ENCODE peak calls at places on chromosomes 12 and 14, in six cellular contexts. One of them, this sample, is unnamed.

GRCh38 chr14:44135972-44136371 is 371.1 kb downstream of the FSCB start:
- DNase-seq in CD4-positive, CD25-positive, alpha-beta regulatory T cell: no peak
- DNase-seq in mesenchymal stem cell: no peak
- DNase-seq in stomach: no peak
- DNase-seq in AG10803: no peak
- DNase-seq in naive thymus-derived CD4-positive, alpha-beta T cell: no peak
- DNase-seq in this sample: no peak

GRCh38 chr12:46523863-46524770 is 151.5 kb upstream of the SLC38A2 start:
- DNase-seq in CD4-positive, CD25-positive, alpha-beta regulatory T cell: peak; percentile 53
- DNase-seq in mesenchymal stem cell: peak; percentile 98
- DNase-seq in stomach: no peak
- DNase-seq in AG10803: peak; percentile 91
- DNase-seq in naive thymus-derived CD4-positive, alpha-beta T cell: peak; percentile 76
- DNase-seq in this sample: peak; percentile 84

GRCh38 chr12:104727866-104728449 is 230.1 kb downstream of the SLC41A2 start:
- DNase-seq in CD4-positive, CD25-positive, alpha-beta regulatory T cell: no peak
- DNase-seq in mesenchymal stem cell: no peak
- DNase-seq in stomach: no peak
- DNase-seq in AG10803: no peak
- DNase-seq in naive thymus-derived CD4-positive, alpha-beta T cell: no peak
- DNase-seq in this sample: no peak

GRCh38 chr14:20998674-20999366 is at the start of gene SLC39A2:
- DNase-seq in CD4-positive, CD25-positive, alpha-beta regulatory T cell: no peak
- DNase-seq in mesenchymal stem cell: peak; percentile 57
- DNase-seq in stomach: no peak
- DNase-seq in AG10803: peak; percentile 77
- DNase-seq in naive thymus-derived CD4-positive, alpha-beta T cell: no peak
- DNase-seq in this sample: peak; percentile 92

GRCh38 chr12:125132698-125133400 is 67.6 kb downstream of the AACS start:
- DNase-seq in CD4-positive, CD25-positive, alpha-beta regulatory T cell: no peak
- DNase-seq in mesenchymal stem cell: peak; percentile 22
- DNase-seq in stomach: no peak
- DNase-seq in AG10803: peak; percentile 34
- DNase-seq in naive thymus-derived CD4-positive, alpha-beta T cell: no peak
- DNase-seq in this sample: no peak

GRCh38 chr12:3795096-3795799 is 42.3 kb upstream of the CRACR2A start:
- DNase-seq in CD4-positive, CD25-positive, alpha-beta regulatory T cell: no peak
- DNase-seq in mesenchymal stem cell: no peak
- DNase-seq in stomach: no peak
- DNase-seq in AG10803: no peak
- DNase-seq in naive thymus-derived CD4-positive, alpha-beta T cell: no peak
- DNase-seq in this sample: no peak

GRCh38 chr14:71437870-71438269 is 494.4 kb upstream of the RGS6 start:
- DNase-seq in CD4-positive, CD25-positive, alpha-beta regulatory T cell: peak; percentile 20
- DNase-seq in mesenchymal stem cell: peak; percentile 33
- DNase-seq in stomach: no peak
- DNase-seq in AG10803: no peak
- DNase-seq in naive thymus-derived CD4-positive, alpha-beta T cell: peak; percentile 11
- DNase-seq in this sample: no peak

GRCh38 chr12:25853696-25854095 is 104.8 kb upstream of the RASSF8 start:
- DNase-seq in CD4-positive, CD25-positive, alpha-beta regulatory T cell: no peak
- DNase-seq in mesenchymal stem cell: no peak
- DNase-seq in stomach: no peak
- DNase-seq in AG10803: no peak
- DNase-seq in naive thymus-derived CD4-positive, alpha-beta T cell: no peak
- DNase-seq in this sample: no peak

GRCh38 chr12:39873065-39873464 is 232.8 kb downstream of the SLC2A13 start:
- DNase-seq in CD4-positive, CD25-positive, alpha-beta regulatory T cell: no peak
- DNase-seq in mesenchymal stem cell: no peak
- DNase-seq in stomach: no peak
- DNase-seq in AG10803: no peak
- DNase-seq in naive thymus-derived CD4-positive, alpha-beta T cell: no peak
- DNase-seq in this sample: no peak

GRCh38 chr12:94768398-94769039 is 118.2 kb upstream of the TMCC3 start:
- DNase-seq in CD4-positive, CD25-positive, alpha-beta regulatory T cell: no peak
- DNase-seq in mesenchymal stem cell: no peak
- DNase-seq in stomach: no peak
- DNase-seq in AG10803: no peak
- DNase-seq in naive thymus-derived CD4-positive, alpha-beta T cell: no peak
- DNase-seq in this sample: peak; percentile 20

GRCh38 chr12:33825442-33825841 is 196.9 kb upstream of the ALG10 start:
- DNase-seq in CD4-positive, CD25-positive, alpha-beta regulatory T cell: no peak
- DNase-seq in mesenchymal stem cell: no peak
- DNase-seq in stomach: no peak
- DNase-seq in AG10803: no peak
- DNase-seq in naive thymus-derived CD4-positive, alpha-beta T cell: no peak
- DNase-seq in this sample: peak; percentile 19

GRCh38 chr12:92123780-92124707 is 21.6 kb downstream of the BTG1 start:
- DNase-seq in CD4-positive, CD25-positive, alpha-beta regulatory T cell: no peak
- DNase-seq in mesenchymal stem cell: no peak
- DNase-seq in stomach: no peak
- DNase-seq in AG10803: peak; percentile 31
- DNase-seq in naive thymus-derived CD4-positive, alpha-beta T cell: no peak
- DNase-seq in this sample: peak; percentile 35

GRCh38 chr14:99791476-99792283 is 1.5 kb upstream of the EML1 start:
- DNase-seq in CD4-positive, CD25-positive, alpha-beta regulatory T cell: no peak
- DNase-seq in mesenchymal stem cell: no peak
- DNase-seq in stomach: no peak
- DNase-seq in AG10803: no peak
- DNase-seq in naive thymus-derived CD4-positive, alpha-beta T cell: no peak
- DNase-seq in this sample: no peak

GRCh38 chr12:49923878-49924610 is 20.3 kb upstream of the FAIM2 start:
- DNase-seq in CD4-positive, CD25-positive, alpha-beta regulatory T cell: no peak
- DNase-seq in mesenchymal stem cell: no peak
- DNase-seq in stomach: no peak
- DNase-seq in AG10803: no peak
- DNase-seq in naive thymus-derived CD4-positive, alpha-beta T cell: no peak
- DNase-seq in this sample: no peak

GRCh38 chr12:49921936-49922335 is 18.2 kb upstream of the FAIM2 start:
- DNase-seq in CD4-positive, CD25-positive, alpha-beta regulatory T cell: no peak
- DNase-seq in mesenchymal stem cell: no peak
- DNase-seq in stomach: no peak
- DNase-seq in AG10803: no peak
- DNase-seq in naive thymus-derived CD4-positive, alpha-beta T cell: no peak
- DNase-seq in this sample: no peak

GRCh38 chr12:49922349-49923034 is 18.8 kb upstream of the FAIM2 start:
- DNase-seq in CD4-positive, CD25-positive, alpha-beta regulatory T cell: no peak
- DNase-seq in mesenchymal stem cell: no peak
- DNase-seq in stomach: no peak
- DNase-seq in AG10803: no peak
- DNase-seq in naive thymus-derived CD4-positive, alpha-beta T cell: no peak
- DNase-seq in this sample: no peak

GRCh38 chr12:49924847-49925246 is 21.1 kb upstream of the FAIM2 start:
- DNase-seq in CD4-positive, CD25-positive, alpha-beta regulatory T cell: no peak
- DNase-seq in mesenchymal stem cell: no peak
- DNase-seq in stomach: no peak
- DNase-seq in AG10803: no peak
- DNase-seq in naive thymus-derived CD4-positive, alpha-beta T cell: no peak
- DNase-seq in this sample: no peak

DNA sequence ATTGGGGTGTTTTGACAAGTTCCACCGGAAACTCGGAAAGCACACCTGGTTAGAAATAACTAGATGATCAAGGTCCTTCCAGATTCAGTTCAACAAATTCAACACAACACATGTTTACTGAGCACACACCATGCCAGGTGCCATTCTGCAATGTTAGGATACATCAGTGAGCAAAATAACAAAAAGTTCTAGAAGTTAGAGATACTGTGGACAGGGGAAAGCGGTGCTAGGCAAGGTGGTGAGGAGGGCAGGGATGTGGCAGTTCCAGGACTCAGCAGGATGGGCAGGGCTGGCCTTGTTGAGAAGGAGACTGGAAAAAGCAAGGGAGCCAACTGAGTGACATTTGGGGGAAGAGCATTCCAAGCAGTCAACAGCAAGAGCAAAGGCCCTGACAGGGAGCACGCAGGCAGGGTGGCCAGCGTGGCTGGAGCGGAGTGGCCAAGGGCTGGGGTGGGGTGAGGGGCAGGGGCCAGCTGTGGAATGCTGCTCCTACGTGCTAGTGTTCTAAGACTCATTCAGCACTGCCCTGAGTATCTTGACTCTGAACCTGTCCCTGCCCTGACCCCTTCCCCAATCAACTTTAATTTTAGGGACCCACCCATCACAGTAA is 19.4 kb upstream of the FAIM2 start:
- DNase-seq in CD4-positive, CD25-positive, alpha-beta regulatory T cell: no peak
- DNase-seq in mesenchymal stem cell: no peak
- DNase-seq in stomach: no peak
- DNase-seq in AG10803: no peak
- DNase-seq in naive thymus-derived CD4-positive, alpha-beta T cell: no peak
- DNase-seq in this sample: no peak
- H3K4me3 ChIP-seq in CD4-positive, CD25-positive, alpha-beta regulatory T cell: no peak overlapping the region
- H3K4me3 ChIP-seq in mesenchymal stem cell: no peak overlapping the region
- H3K4me3 ChIP-seq in stomach: no peak overlapping the region
- H3K4me3 ChIP-seq in AG10803: no peak overlapping the region
- H3K4me3 ChIP-seq in naive thymus-derived CD4-positive, alpha-beta T cell: no peak overlapping the region
- H3K4me3 ChIP-seq in this sample: no peak overlapping the region

GRCh38 chr14:67512463-67513134 is 20.5 kb upstream of the PLEKHH1 start:
- DNase-seq in CD4-positive, CD25-positive, alpha-beta regulatory T cell: no peak
- DNase-seq in mesenchymal stem cell: no peak
- DNase-seq in stomach: no peak
- DNase-seq in AG10803: no peak
- DNase-seq in naive thymus-derived CD4-positive, alpha-beta T cell: no peak
- DNase-seq in this sample: no peak
- H3K4me3 ChIP-seq in CD4-positive, CD25-positive, alpha-beta regulatory T cell: no peak overlapping the region
- H3K4me3 ChIP-seq in mesenchymal stem cell: no peak overlapping the region
- H3K4me3 ChIP-seq in stomach: no peak overlapping the region
- H3K4me3 ChIP-seq in AG10803: no peak overlapping the region
- H3K4me3 ChIP-seq in naive thymus-derived CD4-positive, alpha-beta T cell: no peak overlapping the region
- H3K4me3 ChIP-seq in this sample: no peak overlapping the region

GRCh38 chr14:72965249-72965648 is 39.0 kb downstream of the DCAF4 start:
- DNase-seq in CD4-positive, CD25-positive, alpha-beta regulatory T cell: no peak
- DNase-seq in mesenchymal stem cell: peak; percentile 57
- DNase-seq in stomach: no peak
- DNase-seq in AG10803: peak; percentile 53
- DNase-seq in naive thymus-derived CD4-positive, alpha-beta T cell: no peak
- DNase-seq in this sample: peak; percentile 33

GRCh38 chr14:72961579-72962335 is 35.5 kb downstream of the DCAF4 start:
- DNase-seq in CD4-positive, CD25-positive, alpha-beta regulatory T cell: no peak
- DNase-seq in mesenchymal stem cell: peak; percentile 6
- DNase-seq in stomach: no peak
- DNase-seq in AG10803: peak; percentile 33
- DNase-seq in naive thymus-derived CD4-positive, alpha-beta T cell: no peak
- DNase-seq in this sample: peak; percentile 8

GRCh38 chr14:72970058-72970630 is 43.9 kb downstream of the DCAF4 start:
- DNase-seq in CD4-positive, CD25-positive, alpha-beta regulatory T cell: no peak
- DNase-seq in mesenchymal stem cell: no peak
- DNase-seq in stomach: no peak
- DNase-seq in AG10803: no peak
- DNase-seq in naive thymus-derived CD4-positive, alpha-beta T cell: no peak
- DNase-seq in this sample: no peak

GRCh38 chr14:72962829-72963312 is 36.6 kb downstream of the DCAF4 start:
- DNase-seq in CD4-positive, CD25-positive, alpha-beta regulatory T cell: no peak
- DNase-seq in mesenchymal stem cell: peak; percentile 71
- DNase-seq in stomach: no peak
- DNase-seq in AG10803: peak; percentile 79
- DNase-seq in naive thymus-derived CD4-positive, alpha-beta T cell: no peak
- DNase-seq in this sample: peak; percentile 79

DNA sequence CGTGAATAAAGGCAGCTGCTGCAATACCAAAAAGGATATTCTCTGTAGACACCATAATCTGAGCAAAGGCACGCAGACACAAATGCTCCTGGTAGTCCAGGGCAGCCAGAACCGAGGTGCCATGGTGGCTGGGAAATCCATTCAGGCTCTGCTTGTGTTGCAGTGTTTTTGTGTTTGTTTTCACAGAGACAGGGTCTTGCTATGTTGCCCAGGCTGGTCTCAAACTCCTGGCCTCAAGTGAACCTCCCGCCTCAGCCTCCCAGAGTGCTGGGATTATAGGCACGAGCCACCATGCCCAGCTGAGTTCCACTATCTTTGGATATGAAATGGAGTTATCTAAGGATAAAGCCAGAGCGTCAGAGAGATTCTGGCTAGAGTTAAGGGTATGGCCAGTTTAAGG is 39.8 kb downstream of the DCAF4 start:
- DNase-seq in CD4-positive, CD25-positive, alpha-beta regulatory T cell: no peak
- DNase-seq in mesenchymal stem cell: no peak
- DNase-seq in stomach: no peak
- DNase-seq in AG10803: no peak
- DNase-seq in naive thymus-derived CD4-positive, alpha-beta T cell: no peak
- DNase-seq in this sample: no peak
- H3K4me3 ChIP-seq in CD4-positive, CD25-positive, alpha-beta regulatory T cell: no peak overlapping the region
- H3K4me3 ChIP-seq in mesenchymal stem cell: no peak overlapping the region
- H3K4me3 ChIP-seq in stomach: no peak overlapping the region
- H3K4me3 ChIP-seq in AG10803: no peak overlapping the region
- H3K4me3 ChIP-seq in naive thymus-derived CD4-positive, alpha-beta T cell: no peak overlapping the region
- H3K4me3 ChIP-seq in this sample: no peak overlapping the region

DNA sequence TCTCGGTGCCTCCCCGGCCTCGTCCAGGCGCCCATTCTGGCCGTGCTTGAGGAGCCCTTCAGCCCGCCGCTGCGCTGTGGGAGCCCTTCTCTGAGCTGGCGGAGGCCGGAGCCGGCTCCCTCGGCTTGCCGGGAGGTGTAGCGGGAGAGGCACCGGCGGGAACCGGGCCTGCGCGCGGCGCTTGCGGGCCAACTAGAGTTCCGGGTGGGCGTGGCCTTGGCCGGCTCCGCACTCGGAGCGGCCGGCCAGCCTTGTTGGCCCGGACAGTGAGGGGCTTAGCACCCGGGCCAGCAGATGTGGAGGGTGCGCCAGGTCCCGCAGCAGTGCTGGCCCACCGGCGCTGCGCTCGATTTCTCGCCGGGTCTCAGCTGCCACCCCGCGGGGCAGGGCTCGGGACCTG is 168.7 kb upstream of the RPL10L start:
- DNase-seq in CD4-positive, CD25-positive, alpha-beta regulatory T cell: no peak
- DNase-seq in mesenchymal stem cell: no peak
- DNase-seq in stomach: no peak
- DNase-seq in AG10803: no peak
- DNase-seq in naive thymus-derived CD4-positive, alpha-beta T cell: no peak
- DNase-seq in this sample: no peak
- H3K4me3 ChIP-seq in CD4-positive, CD25-positive, alpha-beta regulatory T cell: no peak overlapping the region
- H3K4me3 ChIP-seq in mesenchymal stem cell: no peak overlapping the region
- H3K4me3 ChIP-seq in stomach: no peak overlapping the region
- H3K4me3 ChIP-seq in AG10803: no peak overlapping the region
- H3K4me3 ChIP-seq in naive thymus-derived CD4-positive, alpha-beta T cell: no peak overlapping the region
- H3K4me3 ChIP-seq in this sample: no peak overlapping the region

DNA sequence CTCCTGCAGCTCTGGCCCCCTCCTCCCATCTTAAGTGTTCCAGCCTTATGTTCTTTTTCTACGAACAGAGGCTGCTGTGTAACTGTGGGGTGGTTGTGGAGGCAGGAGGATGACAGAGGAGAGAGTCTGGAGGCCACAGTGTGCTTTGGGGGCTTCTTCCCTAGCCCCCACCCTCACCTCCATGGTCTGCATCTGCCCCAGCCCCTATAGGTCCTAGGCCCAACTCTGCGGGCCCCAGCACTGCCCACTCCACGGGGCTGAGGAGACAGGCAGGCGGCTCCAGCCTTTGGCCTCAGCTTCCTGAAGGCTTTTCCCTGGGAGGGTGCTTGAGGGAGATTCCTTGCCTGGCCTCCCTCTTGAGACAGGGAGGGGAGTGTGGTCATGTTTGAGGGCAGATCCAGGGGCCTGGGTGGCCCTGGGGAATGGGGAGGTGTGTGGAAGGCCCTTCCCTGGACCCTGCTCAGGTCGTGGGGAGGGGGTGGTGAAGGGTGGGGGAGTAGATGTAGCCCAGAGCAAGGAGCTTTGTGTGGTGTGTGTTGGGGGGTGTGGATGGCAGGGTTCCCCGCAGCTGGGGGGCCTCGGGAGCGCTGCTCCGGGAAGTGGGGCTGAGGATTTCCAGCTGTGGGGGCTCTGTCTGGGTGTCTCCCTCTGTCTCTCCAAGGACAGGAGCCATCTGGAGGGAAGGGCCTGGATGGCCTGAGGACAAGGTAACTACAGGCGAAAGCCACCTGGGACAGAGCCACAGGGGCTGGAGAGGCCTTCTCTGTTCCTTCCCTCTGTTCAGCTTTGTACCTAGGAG is 1.1 kb downstream of the SMIM41 start:
- DNase-seq in CD4-positive, CD25-positive, alpha-beta regulatory T cell: no peak
- DNase-seq in mesenchymal stem cell: peak; percentile 47
- DNase-seq in stomach: no peak
- DNase-seq in AG10803: no peak
- DNase-seq in naive thymus-derived CD4-positive, alpha-beta T cell: no peak
- DNase-seq in this sample: no peak
- H3K4me3 ChIP-seq in CD4-positive, CD25-positive, alpha-beta regulatory T cell: no peak overlapping the region
- H3K4me3 ChIP-seq in mesenchymal stem cell: no peak overlapping the region
- H3K4me3 ChIP-seq in stomach: peak overlapping the region; percentile 23
- H3K4me3 ChIP-seq in AG10803: no peak overlapping the region
- H3K4me3 ChIP-seq in naive thymus-derived CD4-positive, alpha-beta T cell: no peak overlapping the region
- H3K4me3 ChIP-seq in this sample: no peak overlapping the region